ENCODE peak calls at places on chromosomes 11 and 22, in five cellular contexts. L, T, U, Z and F are unnamed samples.

GRCh38 chr22:20571531-20572007 is 64.2 kb downstream of the MED15 start:
- DNase-seq in U (no peak), L (peak), Z (no peak), T (peak), F (peak)

GRCh38 chr22:45672564-45673481 is 1.2 kb downstream of the ATXN10 start:
- DNase-seq in Z (peak), L (no peak), U (no peak), T (no peak), F (no peak)

GRCh38 chr11:32821517-32821916 is 8.2 kb upstream of the PRRG4 start:
- DNase-seq in U (no peak), L (no peak), T (no peak), Z (no peak), F (no peak)

GRCh38 chr11:118909619-118910308 is 16.0 kb downstream of the BCL9L start:
- DNase-seq in T (no peak), L (no peak), Z (no peak), U (no peak), F (no peak)

GRCh38 chr11:3370268-3370870 is 8.6 kb downstream of the ZNF195 start:
- DNase-seq in L (no peak), Z (no peak), T (no peak), U (no peak), F (no peak)

GRCh38 chr11:126654886-126655806 is 299.7 kb downstream of the ST3GAL4 start:
- DNase-seq in L (no peak), T (no peak), Z (no peak), U (no peak), F (no peak)

GRCh38 chr11:10409207-10409661 is 45.8 kb upstream of the AMPD3 start:
- DNase-seq in Z (no peak), L (no peak), T (peak), U (no peak), F (no peak)

GRCh38 chr11:131092469-131092868 is 176.2 kb upstream of the SNX19 start:
- DNase-seq in L (no peak), Z (no peak), T (no peak), U (no peak), F (no peak)

GRCh38 chr11:94325681-94326080 is 21.3 kb downstream of the IZUMO1R start:
- DNase-seq in U (no peak), Z (no peak), L (no peak), T (peak), F (peak)

GRCh38 chr11:65786008-65786785 is 666 bp upstream of the OVOL1 start:
- DNase-seq in Z (no peak), U (no peak), T (no peak), L (no peak), F (peak)

GRCh38 chr11:130068546-130068985 is 1.1 kb upstream of the APLP2 start:
- DNase-seq in Z (no peak), L (no peak), U (no peak), T (peak), F (no peak)

GRCh38 chr11:11611381-11611780 is 10.4 kb downstream of the GALNT18 start:
- DNase-seq in L (no peak), Z (no peak), U (no peak), T (no peak), F (no peak)

GRCh38 chr11:77267910-77268309 is 33.6 kb downstream of the GDPD4 start:
- DNase-seq in L (peak), Z (no peak), T (no peak), U (no peak), F (no peak)

GRCh38 chr11:109864161-109864661 is 229.0 kb upstream of the ZC3H12C start:
- DNase-seq in Z (no peak), L (no peak), T (no peak), U (no peak), F (no peak)

GRCh38 chr11:10318527-10318802 is 13.6 kb downstream of the ADM start:
- DNase-seq in L (no peak), U (no peak), T (no peak), Z (no peak), F (peak)

GRCh38 chr22:36862251-36863242 is 1.7 kb downstream of the NCF4 start:
- DNase-seq in Z (no peak), U (no peak), L (no peak), T (no peak), F (no peak)

GRCh38 chr22:27220349-27220748 is 563.0 kb downstream of the MIAT start:
- DNase-seq in Z (no peak), L (no peak), T (no peak), U (no peak), F (no peak)

GRCh38 chr11:60971520-60971919 is at the start of gene CD6:
- DNase-seq in U (no peak), L (no peak), Z (no peak), T (no peak), F (no peak)

DNA sequence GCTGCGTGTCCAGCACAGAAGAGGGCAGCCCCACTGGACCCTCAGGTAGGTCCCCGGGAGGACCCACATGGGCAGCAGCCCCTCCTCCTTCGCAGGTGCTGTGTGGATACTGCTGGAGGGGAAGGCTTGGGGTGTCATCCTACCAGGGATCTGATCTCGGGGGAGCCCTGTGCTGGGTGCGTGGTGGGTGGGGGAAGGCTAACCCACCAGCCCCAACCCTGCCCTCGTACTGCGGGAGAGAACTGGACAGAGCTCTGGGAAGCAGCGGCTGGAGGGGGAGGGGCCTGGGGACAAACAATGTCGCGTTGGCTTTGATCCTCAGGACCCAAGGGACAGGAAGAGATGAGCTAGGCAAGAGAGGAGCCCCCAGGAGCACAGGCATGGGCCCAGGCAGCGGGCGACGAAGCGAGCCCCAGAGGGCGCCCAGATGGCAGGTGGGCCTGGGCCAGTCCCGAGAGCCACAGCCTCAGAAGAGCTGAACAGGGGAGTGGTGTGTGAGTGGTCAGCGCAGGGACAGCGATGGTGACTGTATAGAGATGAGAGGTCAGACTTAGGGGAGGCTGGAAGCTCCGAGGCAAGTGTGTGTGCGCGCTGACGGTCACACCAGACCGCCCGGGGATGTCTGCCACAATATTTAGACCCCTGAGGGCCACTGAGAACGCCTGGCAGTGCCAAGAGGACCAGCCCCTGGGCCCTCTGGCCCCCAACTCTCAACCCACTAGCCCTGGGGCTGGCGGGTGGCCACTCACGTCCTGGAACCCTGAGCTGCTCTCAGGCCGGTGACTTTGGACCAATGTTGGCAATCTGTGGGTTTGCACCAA is 1.4 kb upstream of the PIM3 start:
- DNase-seq in L (no peak), T (peak), Z (no peak), U (no peak), F (no peak)
- H3K27ac ChIP-seq in L (no peak), T (peak), Z (peak), U (peak), F (peak)

DNA sequence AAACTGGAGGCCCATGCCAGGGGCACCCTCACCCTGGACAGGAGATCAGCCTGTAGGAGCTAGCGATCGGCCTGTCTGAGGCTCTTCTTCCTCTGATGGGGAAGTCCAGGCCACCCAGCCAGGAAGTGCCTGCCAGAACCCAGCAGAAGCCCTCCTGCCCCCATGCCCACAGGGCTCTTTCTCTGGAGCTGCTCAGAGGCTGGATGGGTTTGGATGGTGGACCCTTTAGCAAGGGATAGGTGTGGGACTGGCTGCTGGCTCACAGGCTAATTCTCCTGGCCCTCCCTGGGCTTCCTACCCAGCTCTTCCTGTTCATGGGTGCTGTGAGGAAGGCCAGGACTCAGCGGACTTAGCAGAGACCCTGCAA is 7.7 kb downstream of the FXYD2 start:
- DNase-seq in U (no peak), Z (no peak), L (no peak), T (no peak), F (peak)
- H3K4me3 ChIP-seq in U (no peak), Z (no peak), L (no peak), T (peak), F (no peak)

DNA sequence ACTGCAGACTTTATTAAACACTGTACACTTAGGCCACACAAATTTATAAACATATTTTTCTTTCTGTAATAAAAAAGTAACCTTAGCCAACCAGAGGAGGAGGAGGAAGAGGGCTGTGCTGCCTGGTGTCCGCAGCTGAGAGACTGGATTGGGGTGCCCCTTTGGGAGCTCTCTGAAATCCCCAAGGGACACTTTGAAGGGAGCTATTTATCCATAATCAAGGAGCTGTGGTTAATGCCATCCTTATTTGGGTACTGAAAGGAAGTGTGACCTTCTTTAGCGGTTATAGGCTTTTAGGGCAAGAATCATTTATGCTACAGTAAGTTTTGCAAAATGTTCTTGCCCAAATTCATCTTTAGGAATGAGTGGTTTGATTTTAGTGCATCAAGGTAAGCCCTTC is 125.8 kb downstream of the RASSF10 start:
- DNase-seq in L (no peak), U (no peak), Z (no peak), T (no peak), F (no peak)
- H3K27ac ChIP-seq in L (no peak), U (no peak), Z (no peak), T (peak), F (no peak)

GRCh38 chr22:33874206-33874605 is 46.1 kb downstream of the LARGE1 start:
- DNase-seq in U (no peak), L (no peak), Z (no peak), T (no peak), F (no peak)

GRCh38 chr22:33869946-33870345 is 50.3 kb downstream of the LARGE1 start:
- DNase-seq in L (peak), U (no peak), T (peak), Z (no peak), F (no peak)

GRCh38 chr22:33873666-33874065 is 46.6 kb downstream of the LARGE1 start:
- DNase-seq in L (no peak), Z (no peak), T (no peak), U (no peak), F (no peak)

GRCh38 chr22:33873186-33873585 is 47.1 kb downstream of the LARGE1 start:
- DNase-seq in L (no peak), U (no peak), T (no peak), Z (no peak), F (no peak)

GRCh38 chr22:33871935-33872334 is 48.3 kb downstream of the LARGE1 start:
- DNase-seq in Z (no peak), T (no peak), L (no peak), U (no peak), F (no peak)
- H3K4me3 ChIP-seq in Z (no peak), T (no peak), L (no peak), U (no peak), F (no peak)

DNA sequence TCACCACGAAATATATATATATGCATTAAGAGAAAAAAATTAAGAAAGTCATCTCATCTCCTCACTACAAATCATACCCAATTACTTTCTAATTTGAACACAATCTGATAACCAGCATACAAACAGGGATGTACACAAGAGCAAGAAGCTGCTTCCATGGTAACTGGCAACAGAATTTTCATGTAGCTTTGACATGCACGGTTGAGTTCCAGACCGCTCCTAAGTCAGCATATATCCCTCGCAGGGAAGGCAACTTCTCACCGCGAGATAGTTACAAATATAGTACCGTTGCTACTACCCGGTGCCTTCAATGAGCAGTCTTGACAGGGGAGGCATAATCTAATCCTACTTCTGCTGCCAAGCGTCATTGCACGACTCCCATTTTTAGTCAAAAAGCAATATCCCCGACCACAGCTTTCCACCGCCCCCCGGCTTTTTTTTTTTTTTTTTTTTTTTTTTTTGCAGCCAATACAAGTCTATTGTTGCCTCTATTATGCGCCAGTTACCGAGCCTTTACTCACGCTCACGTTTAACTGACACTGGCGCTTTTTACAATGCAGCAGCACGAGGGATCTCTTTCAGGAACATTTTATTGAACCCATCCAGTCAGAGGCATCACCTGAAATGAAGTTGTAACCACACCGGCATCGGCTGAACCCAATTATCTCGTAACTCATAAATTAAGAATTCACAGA is 2.2 kb downstream of the CADM1 start:
- DNase-seq in L (peak), U (no peak), Z (no peak), T (peak), F (no peak)
- H3K27ac ChIP-seq in L (no peak), U (no peak), Z (no peak), T (peak), F (no peak)

DNA sequence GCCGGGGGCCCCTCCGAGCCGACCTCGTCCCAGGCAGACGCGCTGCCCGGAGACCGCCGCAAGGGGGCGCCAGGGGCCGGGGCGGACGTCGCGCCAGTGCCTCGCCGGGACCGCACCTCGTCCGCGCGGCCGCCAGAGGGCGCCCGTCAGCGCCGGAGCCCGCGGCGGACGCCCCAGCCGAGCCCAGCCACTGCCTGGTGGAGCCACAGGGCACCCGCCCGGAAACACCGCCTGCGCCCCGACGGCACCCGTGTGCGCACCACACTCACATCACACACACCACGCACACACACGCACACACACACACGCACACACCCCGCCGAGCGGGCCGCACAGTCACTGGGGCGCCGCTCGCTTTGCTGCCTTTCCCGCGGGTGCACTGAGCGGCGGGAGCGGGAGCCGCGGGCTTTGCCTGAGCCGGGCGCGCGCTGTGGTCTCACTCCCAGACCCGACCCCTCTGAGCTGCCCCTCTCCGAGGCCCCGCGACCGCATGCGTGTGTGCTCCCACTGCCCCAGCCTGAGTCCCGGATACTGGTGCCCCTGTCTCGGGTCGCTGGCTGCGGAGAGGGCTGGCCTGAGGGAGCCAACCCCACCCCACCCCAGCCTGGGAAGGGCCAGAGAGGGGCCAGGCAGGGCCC is 449.3 kb downstream of the OPCML start:
- DNase-seq in U (peak), L (peak), T (peak), Z (peak), F (no peak)
- H3K4me3 ChIP-seq in U (peak), L (no peak), T (peak), Z (no peak), F (no peak)

DNA sequence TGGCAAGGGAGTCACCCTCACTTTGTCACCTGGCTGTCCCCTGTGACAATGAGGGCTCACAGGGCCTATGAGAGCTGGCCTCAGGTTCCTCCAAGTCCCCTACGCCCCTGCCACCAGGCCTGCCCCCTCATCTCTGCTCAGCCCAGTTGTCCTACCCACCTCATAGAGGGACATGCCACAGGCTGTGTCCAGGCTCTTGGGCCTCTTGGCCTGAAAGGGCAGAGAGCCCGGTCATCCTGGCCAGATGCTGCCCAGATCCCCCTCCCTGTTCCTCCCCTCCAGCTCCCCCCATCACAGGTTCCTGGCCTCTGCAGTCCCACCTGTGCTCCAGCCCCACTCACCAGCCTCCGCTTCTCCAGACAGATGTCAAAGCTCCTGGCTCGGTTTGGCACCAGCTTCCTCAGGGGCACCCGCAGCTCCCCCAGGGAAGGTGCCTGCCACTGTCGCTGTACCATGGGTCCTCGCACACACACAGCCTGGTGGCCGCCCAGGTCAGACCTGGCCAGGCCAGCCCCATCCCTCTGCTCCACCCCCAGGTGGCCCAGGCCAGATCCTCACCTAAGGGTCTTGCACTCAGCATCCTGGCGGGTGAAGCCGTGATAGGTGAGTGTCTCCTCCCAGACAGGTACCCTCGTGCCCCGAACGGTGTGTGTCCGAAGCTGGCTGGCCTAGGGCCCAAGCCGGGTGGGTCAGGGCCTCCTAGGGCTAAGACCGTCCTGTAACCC is 8.2 kb downstream of the NDUFV1 start:
- DNase-seq in Z (no peak), U (no peak), L (no peak), T (no peak), F (no peak)
- H3K27ac ChIP-seq in Z (no peak), U (no peak), L (no peak), T (peak), F (peak)

GRCh38 chr22:48156603-48157355 is 1394.3 kb downstream of the TBC1D22A start:
- DNase-seq in L (no peak), Z (no peak), U (no peak), T (no peak), F (no peak)
- H3K4me3 ChIP-seq in L (no peak), Z (no peak), U (no peak), T (no peak), F (no peak)

DNA sequence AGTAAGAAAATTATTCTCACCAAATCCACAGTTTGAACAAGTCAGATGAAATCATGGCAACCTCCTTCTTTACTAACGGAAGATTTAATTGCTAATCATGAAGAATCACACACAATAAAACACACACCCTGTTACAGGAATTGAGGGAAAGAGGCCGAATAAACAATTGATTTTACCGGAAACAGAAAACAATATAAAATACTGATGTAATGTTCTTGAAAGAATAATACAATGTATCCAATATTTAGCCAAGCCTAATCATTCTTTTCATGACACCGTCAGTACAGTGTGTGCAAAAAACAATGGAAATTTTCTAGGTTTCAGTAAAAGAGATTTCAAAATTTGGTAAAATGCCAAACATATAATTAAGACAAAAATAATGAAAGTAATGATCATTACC is 23.4 kb downstream of the ASRGL1 start:
- DNase-seq in L (no peak), Z (no peak), U (no peak), T (no peak), F (no peak)
- H3K27ac ChIP-seq in L (no peak), Z (no peak), U (no peak), T (no peak), F (no peak)